ENCODE peak calls at places on chromosomes 16 and 17, in four cellular contexts. C is adipocyte, X is sigmoid colon, R is neural progenitor cell. F is an unnamed sample.
A peak's percentile ranks its signal among the peaks of the same experiment; 100 is the strongest.

GRCh38 chr17:81870155-81870977 is 771 bp downstream of the ARHGDIA start:
- DNase-seq in X (peak; percentile 76), R (peak; percentile 69), C (peak; percentile 69), F (peak; percentile 57)

GRCh38 chr16:30509081-30509480 is 17.3 kb downstream of the ZNF768 start:
- DNase-seq in C (no peak), R (no peak), X (no peak), F (no peak)

GRCh38 chr17:14050616-14051015 is 18.7 kb upstream of the COX10 start:
- DNase-seq in C (no peak), R (no peak), X (no peak), F (no peak)

GRCh38 chr16:13421726-13422125 is 498.2 kb upstream of the ERCC4 start:
- DNase-seq in C (no peak), R (no peak), X (no peak), F (peak; percentile 20)

GRCh38 chr17:6548034-6548433 is 8.3 kb downstream of the PITPNM3 start:
- DNase-seq in X (no peak), C (no peak), R (no peak), F (no peak)

GRCh38 chr16:28167221-28167620 is 44.5 kb downstream of the XPO6 start:
- DNase-seq in X (no peak), R (no peak), C (no peak), F (no peak)

GRCh38 chr17:81121841-81122733 is 43.2 kb upstream of the PVALEF start:
- DNase-seq in R (no peak), C (no peak), X (no peak), F (no peak)

GRCh38 chr17:14784997-14785696 is 480.0 kb downstream of the PMP22 start:
- DNase-seq in R (no peak), C (no peak), X (no peak), F (peak; percentile 40)

GRCh38 chr16:20940864-20941634 is 40.5 kb downstream of the LYRM1 start:
- DNase-seq in X (no peak), C (no peak), R (no peak), F (no peak)

GRCh38 chr17:1896243-1897163 is 66.7 kb downstream of the RPA1 start:
- DNase-seq in X (no peak), R (no peak), C (no peak), F (no peak)

GRCh38 chr17:4073983-4074830 is 68.6 kb downstream of the ZZEF1 start:
- DNase-seq in R (no peak), X (no peak), C (no peak), F (no peak)

GRCh38 chr16:3431779-3432219 is 11.5 kb downstream of the ZNF597 start:
- DNase-seq in R (no peak), C (no peak), X (peak; percentile 73), F (no peak)

GRCh38 chr16:50711862-50712567 is 18.6 kb downstream of the NOD2 start:
- DNase-seq in X (peak; percentile 82), R (no peak), C (no peak), F (no peak)

GRCh38 chr17:51848451-51848850 is 310.1 kb downstream of the CA10 start:
- DNase-seq in X (no peak), R (no peak), C (no peak), F (peak; percentile 66)

GRCh38 chr16:10878644-10879498 is 1.9 kb downstream of the CIITA start:
- DNase-seq in C (peak; percentile 67), X (peak; percentile 70), R (peak; percentile 24), F (peak; percentile 40)

GRCh38 chr16:78324649-78325274 is 225.3 kb downstream of the WWOX start:
- DNase-seq in C (no peak), X (no peak), R (peak; percentile 33), F (no peak)

GRCh38 chr17:31511176-31511540 is 119.7 kb downstream of the RAB11FIP4 start:
- DNase-seq in C (no peak), X (no peak), R (no peak), F (no peak)

GRCh38 chr17:11598274-11599221 is at the start of gene DNAH9:
- DNase-seq in X (peak; percentile 97), R (peak; percentile 99), C (no peak), F (peak; percentile 17)

GRCh38 chr17:34306466-34306865 is 12.8 kb upstream of the CCL8 start:
- DNase-seq in R (peak; percentile 35), C (peak; percentile 77), X (no peak), F (no peak)

GRCh38 chr17:73594025-73594424 is 50.2 kb downstream of the SDK2 start:
- DNase-seq in X (no peak), R (peak; percentile 58), C (no peak), F (no peak)

GRCh38 chr17:67635688-67636087 is 82.0 kb upstream of the NOL11 start:
- DNase-seq in C (no peak), X (no peak), R (no peak), F (no peak)

GRCh38 chr16:75420987-75421819 is 12.1 kb downstream of the CFDP1 start:
- DNase-seq in R (peak; percentile 85), C (peak; percentile 53), X (peak; percentile 84), F (peak; percentile 49)

GRCh38 chr16:14609716-14610115 is 20.3 kb downstream of the PARN start:
- DNase-seq in X (no peak), R (peak; percentile 28), C (no peak), F (no peak)
- H3K36me3 ChIP-seq in X (peaks cover 98% of the 10 kb centered on the region), R (peaks cover 9% of the 10 kb centered on the region), C (peaks cover 86% of the 10 kb centered on the region), F (peaks cover 30% of the 10 kb centered on the region)

GRCh38 chr16:85383836-85384825 is 229.0 kb upstream of the GSE1 start:
- DNase-seq in R (no peak), X (no peak), C (no peak), F (peak; percentile 83)
- H3K4me1 ChIP-seq in R (peaks cover 9% of the 10 kb centered on the region), X (no peaks in the 10 kb centered on the region), C (peaks cover 61% of the 10 kb centered on the region), F (peaks cover 28% of the 10 kb centered on the region)

GRCh38 chr17:75667825-75668224 is 687 bp downstream of the SAP30BP start:
- DNase-seq in C (no peak), X (no peak), R (no peak), F (no peak)

GRCh38 chr17:75668489-75668888 is 1.4 kb downstream of the SAP30BP start:
- DNase-seq in X (no peak), R (no peak), C (peak; percentile 39), F (no peak)

GRCh38 chr17:75673487-75673886 is 6.3 kb downstream of the SAP30BP start:
- DNase-seq in C (no peak), R (no peak), X (no peak), F (no peak)

GRCh38 chr17:75672011-75672410 is 4.9 kb downstream of the SAP30BP start:
- DNase-seq in C (no peak), X (no peak), R (no peak), F (no peak)

DNA sequence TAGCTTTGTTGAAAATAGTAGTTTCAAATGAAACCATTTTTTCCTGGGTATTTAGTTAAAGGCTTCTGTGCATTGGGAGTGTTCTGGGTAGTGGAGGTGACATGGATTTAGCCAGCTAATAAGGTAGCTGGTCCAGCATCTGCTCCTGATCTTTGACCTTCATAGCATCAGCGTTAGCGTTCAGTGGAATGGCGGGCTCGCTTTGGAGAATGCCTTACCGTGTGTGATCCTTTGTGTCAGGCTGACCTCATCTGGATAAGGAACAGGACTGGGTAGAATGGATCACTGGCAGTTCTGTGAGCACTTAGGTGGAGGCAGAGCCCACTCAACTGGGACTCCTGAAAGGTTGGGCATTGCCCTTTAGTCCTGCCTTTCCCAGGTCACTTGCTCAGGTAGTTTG is 3.7 kb downstream of the SAP30BP start:
- DNase-seq in C (no peak), X (no peak), R (no peak), F (no peak)
- H3K36me3 ChIP-seq in C (peaks cover 51% of the 10 kb centered on the region), X (peaks cover 66% of the 10 kb centered on the region), R (peaks cover 11% of the 10 kb centered on the region), F (peaks cover 32% of the 10 kb centered on the region)

GRCh38 chr17:58504826-58505351 is 9.5 kb downstream of the MTMR4 start:
- DNase-seq in C (no peak), R (no peak), X (peak; percentile 60), F (no peak)
- H3K4me1 ChIP-seq in C (no peaks in the 10 kb centered on the region), R (no peaks in the 10 kb centered on the region), X (no peaks in the 10 kb centered on the region), F (no peaks in the 10 kb centered on the region)

DNA sequence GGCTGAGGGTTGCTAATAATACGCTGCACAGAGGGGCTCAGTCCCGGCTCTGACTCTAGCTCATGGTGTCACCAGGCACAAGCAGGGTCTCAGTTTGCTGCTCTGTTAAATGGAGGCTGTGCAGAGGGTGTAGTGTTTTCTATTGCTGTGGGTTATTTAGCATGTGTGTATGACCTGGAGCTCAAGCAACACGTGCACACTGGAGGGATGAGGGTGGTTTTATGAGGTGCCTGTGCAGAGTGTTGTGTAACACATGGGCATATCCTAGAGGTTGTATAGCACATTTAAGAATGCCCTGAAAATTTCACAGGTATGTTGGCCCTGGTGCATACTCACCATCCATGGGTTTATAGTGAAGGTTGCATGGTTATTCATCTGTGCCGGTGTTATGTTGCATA is 13.3 kb downstream of the THRA start:
- DNase-seq in C (no peak), X (no peak), R (no peak), F (no peak)
- H3K36me3 ChIP-seq in C (peaks cover 28% of the 10 kb centered on the region), X (peaks cover 50% of the 10 kb centered on the region), R (no peaks in the 10 kb centered on the region), F (no peaks in the 10 kb centered on the region)

GRCh38 chr16:67462279-67462655 is 18.7 kb downstream of the ATP6V0D1 start:
- DNase-seq in R (no peak), X (no peak), C (no peak), F (no peak)
- H3K4me1 ChIP-seq in R (no peaks in the 10 kb centered on the region), X (no peaks in the 10 kb centered on the region), C (peaks cover 69% of the 10 kb centered on the region), F (peaks cover 34% of the 10 kb centered on the region)

DNA sequence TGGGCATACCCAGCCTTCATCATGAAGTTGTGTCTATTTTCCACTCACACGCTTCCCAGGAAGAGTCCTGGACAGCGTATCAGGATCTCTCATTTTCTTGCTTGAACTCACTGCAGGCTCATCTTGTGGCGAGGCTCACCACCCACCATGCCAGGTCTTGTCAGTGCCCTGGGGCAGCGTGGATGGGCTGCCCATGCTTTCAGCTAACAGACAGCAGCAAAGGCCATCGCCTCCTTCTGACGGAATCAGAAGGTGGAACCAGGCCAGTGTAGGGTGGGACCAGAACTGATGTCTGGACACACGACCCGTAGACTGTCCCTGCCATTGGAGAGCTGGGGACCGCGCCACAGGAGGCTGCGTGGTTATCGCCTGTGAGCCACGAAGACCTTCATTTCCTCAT is 169.4 kb downstream of the FOXL1 start:
- DNase-seq in R (no peak), X (peak; percentile 46), C (no peak), F (peak; percentile 32)
- H3K36me3 ChIP-seq in R (no peaks in the 10 kb centered on the region), X (no peaks in the 10 kb centered on the region), C (no peaks in the 10 kb centered on the region), F (no peaks in the 10 kb centered on the region)

GRCh38 chr17:44119062-44119461 is 4.4 kb downstream of the HDAC5 start:
- DNase-seq in X (no peak), C (no peak), R (no peak), F (no peak)

GRCh38 chr17:44121997-44122824 is 1.2 kb downstream of the HDAC5 start:
- DNase-seq in C (no peak), X (no peak), R (peak; percentile 43), F (no peak)

GRCh38 chr17:44119798-44120197 is 3.6 kb downstream of the HDAC5 start:
- DNase-seq in R (no peak), C (no peak), X (no peak), F (no peak)

GRCh38 chr17:44122825-44123355 is 551 bp downstream of the HDAC5 start:
- DNase-seq in R (no peak), C (no peak), X (no peak), F (no peak)

GRCh38 chr17:44121206-44121605 is 2.2 kb downstream of the HDAC5 start:
- DNase-seq in X (no peak), C (no peak), R (peak; percentile 68), F (no peak)
- H3K4me1 ChIP-seq in X (no peaks in the 10 kb centered on the region), C (peaks cover 18% of the 10 kb centered on the region), R (peaks cover 40% of the 10 kb centered on the region), F (peaks cover 18% of the 10 kb centered on the region)